ENCODE peak calls at places on chromosome 7, in nine cellular contexts. P is lower lobe of right lung, U is psoas muscle, X is endothelial cell of umbilical vein, W is stomach, J is uterus, K is HCT116, N is hepatocyte, V is endodermal cell. I is an unnamed sample.

GRCh38 chr7:2564970-2565546 is 6.3 kb downstream of the IQCE start:
- DNase-seq in P (peak; percentile 11), U (peak; percentile 26), X (no peak), W (no peak), J (no peak), K (no peak), N (no peak), V (no peak), I (no peak)

GRCh38 chr7:76507723-76508406 is 2.5 kb upstream of the UPK3B start:
- DNase-seq in P (no peak), U (no peak), X (peak; percentile 1), W (no peak), J (no peak), K (no peak), N (peak; percentile 1), V (peak; percentile 29), I (no peak)

GRCh38 chr7:144255471-144255897 is 9.1 kb downstream of the OR2A7 start:
- DNase-seq in P (no peak), U (no peak), X (peak; percentile 6), W (no peak), J (no peak), K (no peak), N (peak; percentile 3), V (peak; percentile 61), I (no peak)

GRCh38 chr7:133431134-133431711 is 178.3 kb downstream of the EXOC4 start:
- DNase-seq in P (no peak), U (no peak), X (no peak), W (no peak), J (no peak), K (no peak), N (no peak), V (no peak), I (no peak)

GRCh38 chr7:2157473-2158279 is 75.1 kb downstream of the MAD1L1 start:
- DNase-seq in P (peak; percentile 69), U (peak; percentile 52), X (peak; percentile 31), W (peak; percentile 88), J (peak; percentile 75), K (no peak), N (peak; percentile 83), V (no peak), I (peak; percentile 84)

GRCh38 chr7:31109751-31110150 is 57.6 kb downstream of the ADCYAP1R1 start:
- DNase-seq in P (no peak), U (no peak), X (no peak), W (no peak), J (no peak), K (no peak), N (no peak), V (no peak), I (no peak)

GRCh38 chr7:134593530-134594392 is 44.9 kb downstream of the AKR1B15 start:
- DNase-seq in P (peak; percentile 48), U (peak; percentile 61), X (peak; percentile 94), W (peak; percentile 81), J (peak; percentile 59), K (no peak), N (peak; percentile 35), V (no peak), I (peak; percentile 81)

GRCh38 chr7:22481726-22482125 is 18.3 kb downstream of the STEAP1B start:
- DNase-seq in P (no peak), U (no peak), X (peak; percentile 79), W (no peak), J (no peak), K (no peak), N (no peak), V (no peak), I (no peak)

GRCh38 chr7:133645870-133646492 is 393.1 kb downstream of the EXOC4 start:
- DNase-seq in P (no peak), U (no peak), X (no peak), W (no peak), J (no peak), K (no peak), N (no peak), V (no peak), I (no peak)

GRCh38 chr7:47806701-47807103 is 141.6 kb downstream of the PKD1L1 start:
- DNase-seq in P (peak; percentile 73), U (no peak), X (peak; percentile 59), W (no peak), J (peak; percentile 60), K (no peak), N (no peak), V (no peak), I (no peak)

GRCh38 chr7:47807756-47808155 is 140.5 kb downstream of the PKD1L1 start:
- DNase-seq in P (no peak), U (no peak), X (no peak), W (no peak), J (no peak), K (no peak), N (no peak), V (peak; percentile 76), I (no peak)

GRCh38 chr7:47808321-47808720 is 139.9 kb downstream of the PKD1L1 start:
- DNase-seq in P (no peak), U (no peak), X (no peak), W (no peak), J (no peak), K (no peak), N (no peak), V (no peak), I (no peak)

GRCh38 chr7:47804767-47805545 is 143.3 kb downstream of the PKD1L1 start:
- DNase-seq in P (no peak), U (no peak), X (peak; percentile 34), W (no peak), J (no peak), K (no peak), N (no peak), V (peak; percentile 31), I (no peak)

GRCh38 chr7:47807126-47807525 is 141.1 kb downstream of the PKD1L1 start:
- DNase-seq in P (no peak), U (no peak), X (peak; percentile 64), W (no peak), J (no peak), K (no peak), N (no peak), V (no peak), I (no peak)
- H3K4me3 ChIP-seq in P (peak overlapping the region; percentile 32), U (no peak overlapping the region), X (no peak overlapping the region), W (no peak overlapping the region), J (no peak overlapping the region), K (no peak overlapping the region), N (no peak overlapping the region), V (no peak overlapping the region), I (no peak overlapping the region)

DNA sequence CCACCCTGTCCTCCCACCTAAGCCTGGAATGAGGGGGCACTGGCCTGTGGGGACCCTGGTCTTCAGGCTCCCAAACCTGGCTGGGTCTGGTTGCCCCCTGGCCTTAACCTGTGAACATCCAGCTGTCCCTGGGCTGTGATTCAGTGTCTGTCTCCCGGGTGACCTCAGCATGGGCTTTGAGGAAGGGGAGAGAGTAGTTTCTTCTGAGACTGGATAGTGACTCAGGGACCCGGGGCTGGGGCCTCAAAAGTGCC is 251 bp upstream of the CLDN4 start:
- DNase-seq in P (no peak), U (no peak), X (no peak), W (no peak), J (no peak), K (no peak), N (no peak), V (no peak), I (no peak)
- H3K4me1 ChIP-seq in P (peaks cover 39% of the 10 kb centered on the region), U (peaks cover 10% of the 10 kb centered on the region), X (peaks cover 5% of the 10 kb centered on the region), W (peaks cover 69% of the 10 kb centered on the region), J (no peaks in the 10 kb centered on the region), K (peaks cover 93% of the 10 kb centered on the region), N (peaks cover 37% of the 10 kb centered on the region), V (peaks cover 3% of the 10 kb centered on the region), I (peaks cover 18% of the 10 kb centered on the region)

GRCh38 chr7:157682064-157682945 is 345.5 kb downstream of the DNAJB6 start:
- DNase-seq in P (no peak), U (no peak), X (no peak), W (peak; percentile 20), J (peak; percentile 3), K (no peak), N (no peak), V (peak; percentile 55), I (peak; percentile 28)

GRCh38 chr7:157684157-157684595 is 347.4 kb downstream of the DNAJB6 start:
- DNase-seq in P (no peak), U (no peak), X (no peak), W (peak; percentile 18), J (no peak), K (no peak), N (no peak), V (peak; percentile 80), I (no peak)

GRCh38 chr7:157683251-157684156 is 346.7 kb downstream of the DNAJB6 start:
- DNase-seq in P (no peak), U (no peak), X (no peak), W (no peak), J (no peak), K (no peak), N (no peak), V (peak; percentile 50), I (no peak)

GRCh38 chr7:157684596-157685429 is 348.0 kb downstream of the DNAJB6 start:
- DNase-seq in P (no peak), U (no peak), X (no peak), W (no peak), J (no peak), K (no peak), N (no peak), V (peak; percentile 78), I (peak; percentile 36)

DNA sequence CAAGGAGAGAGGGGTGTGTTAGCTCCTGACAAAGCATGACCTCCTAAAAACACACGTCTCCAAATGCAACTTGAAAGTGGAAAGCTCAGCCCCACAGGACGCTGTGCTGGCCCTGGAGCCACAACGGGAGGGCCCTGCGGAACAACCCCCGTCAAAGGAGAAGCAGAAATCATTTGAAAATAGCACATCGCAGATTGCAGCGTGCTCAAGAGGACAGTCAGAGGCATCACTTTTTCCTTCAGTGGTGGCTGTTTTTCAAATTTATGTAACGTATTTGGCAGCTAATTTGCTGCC is 346.1 kb downstream of the DNAJB6 start:
- DNase-seq in P (no peak), U (no peak), X (no peak), W (no peak), J (no peak), K (no peak), N (no peak), V (no peak), I (no peak)
- H3K27me3 ChIP-seq in P (peaks cover 90% of the 10 kb centered on the region), U (peaks cover 22% of the 10 kb centered on the region), X (peaks cover 33% of the 10 kb centered on the region), W (peaks cover 86% of the 10 kb centered on the region), J (peaks cover 43% of the 10 kb centered on the region), K (no peaks in the 10 kb centered on the region), N (peaks cover 97% of the 10 kb centered on the region), V (no peaks in the 10 kb centered on the region), I (no peaks in the 10 kb centered on the region)

GRCh38 chr7:111408726-111409125 is 153.6 kb downstream of the IMMP2L start:
- DNase-seq in P (no peak), U (no peak), X (no peak), W (no peak), J (no peak), K (no peak), N (no peak), V (no peak), I (no peak)

GRCh38 chr7:111410899-111411298 is 151.4 kb downstream of the IMMP2L start:
- DNase-seq in P (no peak), U (no peak), X (no peak), W (no peak), J (no peak), K (no peak), N (no peak), V (no peak), I (no peak)

GRCh38 chr7:111413796-111414195 is 148.5 kb downstream of the IMMP2L start:
- DNase-seq in P (no peak), U (peak; percentile 41), X (no peak), W (no peak), J (no peak), K (no peak), N (no peak), V (peak; percentile 68), I (no peak)

GRCh38 chr7:111409714-111410422 is 152.4 kb downstream of the IMMP2L start:
- DNase-seq in P (no peak), U (no peak), X (no peak), W (no peak), J (no peak), K (no peak), N (no peak), V (no peak), I (no peak)

GRCh38 chr7:111414374-111414773 is 147.9 kb downstream of the IMMP2L start:
- DNase-seq in P (no peak), U (no peak), X (no peak), W (no peak), J (no peak), K (no peak), N (no peak), V (no peak), I (no peak)
- H3K4me3 ChIP-seq in P (no peak overlapping the region), U (no peak overlapping the region), X (no peak overlapping the region), W (no peak overlapping the region), J (no peak overlapping the region), K (no peak overlapping the region), N (no peak overlapping the region), V (no peak overlapping the region), I (no peak overlapping the region)

I was measured in SJSA1.